ENCODE peak calls at places on chromosome 9, in five cellular contexts. I is HCT116, R is HepG2, V is K562, K is GM12878. M is an unnamed sample.

GRCh38 chr9:119963258-119963797 is 594.1 kb upstream of the BRINP1 start:
- DNase-seq in I (peak; percentile 10), R (no peak), V (no peak), K (no peak), M (peak; percentile 27)

GRCh38 chr9:124766815-124767554 is 4.1 kb downstream of the NR6A1 start:
- DNase-seq in I (no peak), R (no peak), V (no peak), K (no peak), M (no peak)

GRCh38 chr9:14031015-14031414 is 282.9 kb downstream of the NFIB start:
- DNase-seq in I (no peak), R (no peak), V (peak; percentile 7), K (no peak), M (no peak)

GRCh38 chr9:131872702-131873101 is 132.8 kb upstream of the RAPGEF1 start:
- DNase-seq in I (no peak), R (no peak), V (no peak), K (no peak), M (no peak)

GRCh38 chr9:127569819-127570401 is 42.2 kb upstream of the STXBP1 start:
- DNase-seq in I (no peak), R (no peak), V (no peak), K (no peak), M (no peak)

GRCh38 chr9:9341203-9341602 is 1271.6 kb downstream of the PTPRD start:
- DNase-seq in I (no peak), R (no peak), V (no peak), K (no peak), M (peak; percentile 9)

GRCh38 chr9:64061013-64061627 is 1223.9 kb downstream of the FOXD4L5 start:
- DNase-seq in I (no peak), R (no peak), V (no peak), K (no peak), M (no peak)

GRCh38 chr9:107946364-107947137 is 457.0 kb upstream of the KLF4 start:
- DNase-seq in I (no peak), R (no peak), V (no peak), K (no peak), M (no peak)

GRCh38 chr9:28073278-28073677 is 500.0 kb upstream of the C9orf72 start:
- DNase-seq in I (peak; percentile 15), R (peak; percentile 30), V (peak; percentile 6), K (no peak), M (peak; percentile 47)

GRCh38 chr9:120768870-120769269 is 24.3 kb downstream of the FBXW2 start:
- DNase-seq in I (no peak), R (peak; percentile 62), V (no peak), K (no peak), M (no peak)

GRCh38 chr9:10678010-10678409 is 65.2 kb upstream of the PTPRD start:
- DNase-seq in I (no peak), R (no peak), V (no peak), K (no peak), M (no peak)

GRCh38 chr9:134321571-134321930 is 4.7 kb upstream of the RXRA start:
- DNase-seq in I (no peak), R (no peak), V (no peak), K (no peak), M (no peak)

GRCh38 chr9:109319072-109319630 is 1.7 kb downstream of the EPB41L4B start:
- DNase-seq in I (no peak), R (no peak), V (no peak), K (no peak), M (peak; percentile 53)

GRCh38 chr9:23278566-23278965 is 547.5 kb downstream of the ELAVL2 start:
- DNase-seq in I (no peak), R (no peak), V (no peak), K (no peak), M (no peak)

GRCh38 chr9:98811051-98811650 is 3.7 kb downstream of the GALNT12 start:
- DNase-seq in I (no peak), R (no peak), V (no peak), K (no peak), M (no peak)

GRCh38 chr9:70044450-70045307 is 1.0 kb downstream of the MAMDC2 start:
- DNase-seq in I (no peak), R (no peak), V (peak; percentile 1), K (no peak), M (no peak)

GRCh38 chr9:112299514-112299913 is 33.9 kb downstream of the PTBP3 start:
- DNase-seq in I (no peak), R (peak; percentile 40), V (no peak), K (no peak), M (no peak)

GRCh38 chr9:82673904-82674303 is 389.0 kb downstream of the RASEF start:
- DNase-seq in I (no peak), R (no peak), V (no peak), K (no peak), M (no peak)

GRCh38 chr9:13568446-13568845 is 289.0 kb upstream of the MPDZ start:
- DNase-seq in I (no peak), R (no peak), V (no peak), K (no peak), M (no peak)

GRCh38 chr9:13146838-13147237 is 132.7 kb downstream of the MPDZ start:
- DNase-seq in I (no peak), R (no peak), V (no peak), K (no peak), M (no peak)

GRCh38 chr9:99335280-99335679 is 113.2 kb downstream of the SEC61B start:
- DNase-seq in I (no peak), R (no peak), V (no peak), K (peak; percentile 19), M (no peak)

GRCh38 chr9:87275039-87275725 is 222.5 kb upstream of the DAPK1 start:
- DNase-seq in I (no peak), R (no peak), V (no peak), K (no peak), M (no peak)

GRCh38 chr9:87269296-87269695 is 228.4 kb upstream of the DAPK1 start:
- DNase-seq in I (no peak), R (no peak), V (no peak), K (no peak), M (no peak)

GRCh38 chr9:87270241-87271234 is 227.1 kb upstream of the DAPK1 start:
- DNase-seq in I (no peak), R (no peak), V (no peak), K (no peak), M (no peak)

GRCh38 chr9:87269777-87270176 is 227.9 kb upstream of the DAPK1 start:
- DNase-seq in I (no peak), R (no peak), V (no peak), K (no peak), M (no peak)

GRCh38 chr9:87271696-87272477 is 225.8 kb upstream of the DAPK1 start:
- DNase-seq in I (no peak), R (no peak), V (no peak), K (peak; percentile 51), M (no peak)
- TF ChIP-seq SRF in I (no peak), R (no peak), V (no peak), K (no peak), M (no peak)

DNA sequence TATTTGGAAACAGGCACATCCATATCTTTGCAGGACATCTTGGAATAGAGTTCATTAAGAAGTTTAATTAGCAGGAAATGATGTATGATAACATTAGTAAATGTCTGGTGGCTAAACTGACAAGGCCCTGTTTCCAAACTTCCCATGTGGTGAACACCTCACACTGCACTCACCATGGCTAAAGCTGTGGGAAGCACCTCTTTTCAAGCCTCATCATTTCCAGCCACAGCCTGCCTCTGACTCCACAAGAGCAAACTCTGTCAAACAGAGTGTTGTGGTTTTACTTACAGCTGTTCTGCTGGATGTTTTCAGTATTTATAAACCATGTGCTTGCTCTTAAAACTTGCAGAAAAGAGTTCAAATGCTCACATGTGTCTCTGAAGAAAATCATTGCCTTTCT is 14.9 kb upstream of the NDUFB6 start:
- DNase-seq in I (no peak), R (no peak), V (no peak), K (no peak), M (no peak)
- TF ChIP-seq SRF in I (no peak), R (no peak), V (no peak), K (no peak), M (no peak)

GRCh38 chr9:115106642-115107041 is 11.3 kb downstream of the TNC start:
- DNase-seq in I (no peak), R (no peak), V (no peak), K (no peak), M (no peak)

GRCh38 chr9:115111854-115112253 is 6.1 kb downstream of the TNC start:
- DNase-seq in I (no peak), R (no peak), V (no peak), K (no peak), M (no peak)

GRCh38 chr9:115107701-115108100 is 10.3 kb downstream of the TNC start:
- DNase-seq in I (no peak), R (no peak), V (no peak), K (no peak), M (no peak)

GRCh38 chr9:115106001-115106400 is 12.0 kb downstream of the TNC start:
- DNase-seq in I (no peak), R (peak; percentile 12), V (no peak), K (no peak), M (no peak)

GRCh38 chr9:115109486-115109885 is 8.5 kb downstream of the TNC start:
- DNase-seq in I (no peak), R (no peak), V (no peak), K (no peak), M (no peak)
- TF ChIP-seq SRF in I (no peak), R (no peak), V (no peak), K (no peak), M (no peak)

GRCh38 chr9:95627802-95628201 is 111.0 kb upstream of the PTCH1 start:
- DNase-seq in I (no peak), R (no peak), V (no peak), K (no peak), M (no peak)
- TF ChIP-seq SRF in I (no peak), R (no peak), V (no peak), K (no peak), M (no peak)

GRCh38 chr9:133173056-133173455 is 9.3 kb upstream of the GBGT1 start:
- DNase-seq in I (no peak), R (no peak), V (no peak), K (no peak), M (no peak)

GRCh38 chr9:133169102-133169501 is 5.4 kb upstream of the GBGT1 start:
- DNase-seq in I (no peak), R (no peak), V (no peak), K (no peak), M (no peak)

GRCh38 chr9:133168432-133168831 is 4.7 kb upstream of the GBGT1 start:
- DNase-seq in I (no peak), R (no peak), V (no peak), K (no peak), M (no peak)

GRCh38 chr9:133170716-133171115 is 7.0 kb upstream of the GBGT1 start:
- DNase-seq in I (no peak), R (no peak), V (no peak), K (no peak), M (no peak)

DNA sequence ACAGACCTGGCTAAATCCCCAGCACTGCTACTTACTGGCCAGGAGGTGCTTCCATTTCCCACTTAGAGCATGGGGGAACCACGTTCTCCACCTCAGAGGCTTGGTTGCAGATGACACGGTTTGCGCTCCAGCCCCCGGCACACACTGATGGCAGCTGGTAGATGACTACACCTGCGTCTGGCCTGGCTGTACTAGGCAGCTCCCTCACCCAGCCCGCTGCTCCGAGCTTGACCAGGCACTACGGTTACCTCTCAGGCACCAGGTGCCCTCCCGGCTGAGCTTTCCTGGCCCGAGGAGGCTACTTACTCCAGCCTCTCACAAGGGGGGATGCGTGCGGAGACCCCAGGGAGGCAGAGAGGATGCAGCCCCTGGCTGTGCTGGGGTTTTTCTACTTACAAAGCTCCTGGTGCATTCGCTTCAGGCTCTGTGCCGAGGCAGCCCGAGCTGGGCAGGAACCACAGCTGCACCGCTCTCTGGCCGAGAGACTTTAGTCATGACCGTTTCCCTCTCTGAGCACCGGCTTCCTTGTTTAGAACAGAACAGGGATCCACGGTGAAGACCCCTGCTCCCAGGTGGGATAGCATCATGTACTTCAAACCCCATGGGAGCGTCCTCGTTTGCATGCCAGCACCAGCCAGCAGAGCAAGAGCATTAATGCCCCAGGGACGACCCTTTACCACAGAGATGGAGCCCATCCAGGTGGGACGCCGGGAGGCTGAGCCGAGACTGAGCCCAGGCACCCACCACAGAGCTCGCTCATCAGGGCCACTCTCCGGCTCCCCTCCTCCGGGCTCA is 7.6 kb upstream of the GBGT1 start:
- DNase-seq in I (no peak), R (no peak), V (no peak), K (no peak), M (no peak)
- TF ChIP-seq SRF in I (no peak), R (no peak), V (no peak), K (no peak), M (no peak)

M was measured in H1.